ENCODE peak calls at places on chromosomes 2 and 18, in five cellular contexts. J is activated T-cell treated with anti-CD3 and anti-CD28 coated beads for 1 hour; N is stimulated activated CD4-positive, alpha-beta T cell treated with anti-CD3 and anti-CD28 coated beads, Interleukin-12 subunit alpha, Interleukin-12 subunit beta, amount 100 ng/mL, for 4 hours; A is NCI-H1092 treated with DMSO at 0.1 percent for 48 hours; O is RWPE1. K is an unnamed sample.

GRCh38 chr2:3293221-3293620 is 84.4 kb downstream of the EIPR1 start:
- DNase-seq in J (no peak), A (no peak), O (no peak), N (no peak), K (no peak)

GRCh38 chr2:119700866-119701265 is 21.9 kb downstream of the TMEM177 start:
- DNase-seq in J (no peak), A (no peak), N (no peak), O (no peak), K (no peak)

GRCh38 chr2:104853926-104854506 is at the start of gene POU3F3:
- DNase-seq in O (no peak), J (no peak), A (peak; percentile 91), N (peak; percentile 50), K (peak; percentile 71)

GRCh38 chr2:27800856-27801255 is 29.3 kb downstream of the MRPL33 start:
- DNase-seq in N (no peak), O (no peak), J (no peak), A (no peak), K (no peak)

GRCh38 chr18:9741821-9742541 is 33.9 kb downstream of the RAB31 start:
- DNase-seq in J (no peak), A (no peak), O (no peak), N (no peak), K (no peak)

GRCh38 chr2:36352024-36352398 is 3.6 kb upstream of the CRIM1 start:
- DNase-seq in O (no peak), A (peak; percentile 23), J (no peak), N (no peak), K (peak; percentile 28)

GRCh38 chr2:19536136-19536535 is 177.7 kb upstream of the OSR1 start:
- DNase-seq in N (no peak), J (no peak), A (no peak), O (no peak), K (no peak)

GRCh38 chr2:234446404-234447076 is 50.3 kb downstream of the ARL4C start:
- DNase-seq in O (peak; percentile 84), A (no peak), J (peak; percentile 57), N (peak; percentile 51), K (no peak)

GRCh38 chr2:12771154-12771553 is 54.4 kb downstream of the TRIB2 start:
- DNase-seq in O (no peak), J (no peak), N (no peak), A (no peak), K (no peak)